ENCODE peak calls at places on chromosome 2, in seven cellular contexts. U is H9, N is left ventricle myocardium inferior, G is Peyer's patch, K is IMR-90, C is OCI-LY7, E is epithelial cell of proximal tubule. P is an unnamed sample.

GRCh38 chr2:127428057-127428814 is 10.0 kb downstream of the PROC start:
- DNase-seq in E (no peak), N (no peak), C (no peak), U (no peak), K (no peak), G (peak), P (no peak)

GRCh38 chr2:23430263-23430662 is 45.3 kb downstream of the KLHL29 start:
- DNase-seq in C (no peak), G (no peak), E (no peak), U (peak), N (no peak), K (peak), P (no peak)

GRCh38 chr2:111117666-111118454 is 2.9 kb upstream of the BCL2L11 start:
- DNase-seq in G (peak), N (peak), E (no peak), C (no peak), K (peak), U (peak), P (no peak)

GRCh38 chr2:17620280-17620679 is 79.8 kb downstream of the VSNL1 start:
- DNase-seq in C (no peak), U (peak), N (peak), E (no peak), K (peak), G (no peak), P (no peak)

GRCh38 chr2:240629419-240629967 is 4.2 kb downstream of the GPR35 start:
- DNase-seq in C (no peak), K (no peak), E (no peak), G (no peak), U (peak), N (no peak), P (peak)

GRCh38 chr2:224025874-224026273 is 13.2 kb downstream of the SERPINE2 start:
- DNase-seq in C (peak), G (peak), U (no peak), E (no peak), N (no peak), K (no peak), P (peak)

GRCh38 chr2:30656079-30656478 is 151.2 kb downstream of the CAPN13 start:
- DNase-seq in K (peak), G (no peak), C (no peak), N (no peak), U (no peak), E (no peak), P (no peak)

GRCh38 chr2:169260246-169260645 is 102.1 kb downstream of the LRP2 start:
- DNase-seq in G (no peak), K (no peak), E (no peak), U (peak), C (no peak), N (no peak), P (no peak)

GRCh38 chr2:224146356-224147160 is 107.5 kb upstream of the SERPINE2 start:
- DNase-seq in N (no peak), C (no peak), E (no peak), K (no peak), U (no peak), G (peak), P (no peak)

GRCh38 chr2:148974126-148974525 is 64.4 kb upstream of the LYPD6B start:
- DNase-seq in G (no peak), K (no peak), N (no peak), C (no peak), E (no peak), U (no peak), P (no peak)

GRCh38 chr2:189581354-189582139 is 961 bp upstream of the SLC40A1 start:
- DNase-seq in C (no peak), G (peak), N (peak), U (peak), K (no peak), E (no peak), P (no peak)

GRCh38 chr2:102106133-102106556 is 36.4 kb upstream of the IL1R1 start:
- DNase-seq in E (peak), U (no peak), G (no peak), N (no peak), C (no peak), K (peak), P (no peak)

GRCh38 chr2:156649596-156649995 is 213.4 kb downstream of the GPD2 start:
- DNase-seq in K (no peak), E (no peak), G (no peak), U (no peak), C (no peak), N (peak), P (no peak)

GRCh38 chr2:207008105-207008990 is 69.0 kb downstream of the CPO start:
- DNase-seq in E (no peak), G (no peak), K (peak), U (peak), N (no peak), C (no peak), P (no peak)

GRCh38 chr2:38266382-38267051 is 110.6 kb downstream of the ATL2 start:
- DNase-seq in E (no peak), C (no peak), U (no peak), K (no peak), N (no peak), G (no peak), P (no peak)

GRCh38 chr2:7736646-7737305 is 819.6 kb downstream of the RNF144A start:
- DNase-seq in C (peak), K (peak), U (no peak), E (peak), N (no peak), G (no peak), P (no peak)

GRCh38 chr2:54574107-54574859 is 118.2 kb downstream of the SPTBN1 start:
- DNase-seq in N (no peak), K (peak), G (peak), U (no peak), E (no peak), C (peak), P (peak)

GRCh38 chr2:224764565-224765236 is 48.5 kb upstream of the CCDC195 start:
- DNase-seq in N (no peak), K (no peak), E (no peak), C (peak), G (no peak), U (no peak), P (no peak)

GRCh38 chr2:143034292-143035074 is 94.7 kb upstream of the ARHGAP15 start:
- DNase-seq in K (peak), E (peak), N (no peak), U (no peak), C (peak), G (peak), P (peak)

GRCh38 chr2:71560286-71561011 is 107.1 kb downstream of the DYSF start:
- DNase-seq in C (no peak), E (no peak), N (no peak), U (no peak), K (no peak), G (no peak), P (no peak)

GRCh38 chr2:237590272-237591020 is at the start of gene RAB17:
- DNase-seq in K (peak), C (no peak), G (peak), U (peak), E (peak), N (no peak), P (no peak)

GRCh38 chr2:120958623-120959366 is 223.1 kb downstream of the GLI2 start:
- DNase-seq in N (no peak), G (no peak), C (peak), U (peak), E (no peak), K (no peak), P (no peak)

GRCh38 chr2:53021285-53021684 is 746.3 kb upstream of the CHAC2 start:
- DNase-seq in C (no peak), K (peak), G (no peak), E (no peak), N (no peak), U (no peak), P (no peak)

GRCh38 chr2:176817061-176817565 is 395.5 kb upstream of the HNRNPA3 start:
- DNase-seq in C (peak), G (no peak), U (peak), E (no peak), K (no peak), N (no peak), P (no peak)

GRCh38 chr2:61177727-61178549 is 15.9 kb downstream of the C2orf74 start:
- DNase-seq in U (peak), N (peak), C (peak), K (peak), G (peak), E (no peak), P (peak)

GRCh38 chr2:166382-166781 is 97.5 kb downstream of the SH3YL1 start:
- DNase-seq in U (no peak), C (no peak), G (no peak), E (no peak), N (no peak), K (no peak), P (peak)

GRCh38 chr2:118748245-118748885 is 99.1 kb downstream of the EN1 start:
- DNase-seq in G (no peak), E (no peak), N (no peak), U (no peak), K (no peak), C (no peak), P (no peak)

GRCh38 chr2:80001704-80002103 is 302.8 kb downstream of the LRRTM1 start:
- DNase-seq in N (no peak), U (no peak), C (no peak), K (peak), G (no peak), E (no peak), P (no peak)

GRCh38 chr2:66541646-66542045 is 106.7 kb downstream of the MEIS1 start:
- DNase-seq in C (no peak), K (no peak), E (no peak), G (no peak), N (no peak), U (no peak), P (no peak)

GRCh38 chr2:7943446-7943845 is 738.4 kb upstream of the ID2 start:
- DNase-seq in E (no peak), U (no peak), C (no peak), G (no peak), K (no peak), N (no peak), P (no peak)

GRCh38 chr2:240519396-240520142 is 38.2 kb downstream of the ANKMY1 start:
- DNase-seq in C (no peak), N (no peak), E (no peak), K (peak), G (no peak), U (no peak), P (no peak)

GRCh38 chr2:9258953-9259399 is 52.4 kb downstream of the ASAP2 start:
- DNase-seq in U (no peak), N (peak), E (no peak), C (no peak), K (no peak), G (no peak), P (no peak)

GRCh38 chr2:51158236-51158635 is 126.3 kb upstream of the NRXN1 start:
- DNase-seq in C (no peak), E (no peak), N (no peak), K (no peak), G (no peak), U (no peak), P (no peak)

GRCh38 chr2:147525724-147526489 is 318.9 kb upstream of the ACVR2A start:
- DNase-seq in N (no peak), G (no peak), U (no peak), K (no peak), E (no peak), C (no peak), P (no peak)

GRCh38 chr2:188746727-188747126 is 227.4 kb upstream of the COL3A1 start:
- DNase-seq in U (no peak), K (peak), E (no peak), C (no peak), G (no peak), N (no peak), P (no peak)

GRCh38 chr2:230269715-230270114 is 44.2 kb downstream of the SP140 start:
- DNase-seq in N (no peak), E (no peak), C (no peak), K (no peak), U (no peak), G (peak), P (no peak)

GRCh38 chr2:100744589-100744988 is 75.3 kb upstream of the NPAS2 start:
- DNase-seq in G (peak), U (no peak), K (peak), N (no peak), E (no peak), C (no peak), P (no peak)

GRCh38 chr2:100741880-100742814 is 77.8 kb upstream of the NPAS2 start:
- DNase-seq in C (no peak), U (no peak), G (no peak), E (no peak), K (peak), N (no peak), P (no peak)

GRCh38 chr2:100744184-100744583 is 75.8 kb upstream of the NPAS2 start:
- DNase-seq in N (no peak), G (no peak), K (no peak), E (no peak), C (no peak), U (no peak), P (no peak)

GRCh38 chr2:100745630-100746029 is 74.3 kb upstream of the NPAS2 start:
- DNase-seq in U (no peak), G (no peak), K (no peak), N (no peak), E (no peak), C (no peak), P (no peak)

GRCh38 chr2:100742884-100743283 is 77.1 kb upstream of the NPAS2 start:
- DNase-seq in C (no peak), U (no peak), E (no peak), N (no peak), K (peak), G (no peak), P (no peak)
- TF ChIP-seq CTCF in C (no peak), U (no peak), E (no peak), N (no peak), K (no peak), G (no peak), P (no peak)

GRCh38 chr2:68799615-68800400 is 65.2 kb downstream of the ARHGAP25 start:
- DNase-seq in C (no peak), U (no peak), N (no peak), E (no peak), K (no peak), G (no peak), P (no peak)

GRCh38 chr2:68798574-68798973 is 64.0 kb downstream of the ARHGAP25 start:
- DNase-seq in E (no peak), G (no peak), N (no peak), K (no peak), C (no peak), U (no peak), P (no peak)

GRCh38 chr2:68800517-68800916 is 65.9 kb downstream of the ARHGAP25 start:
- DNase-seq in G (no peak), U (no peak), N (no peak), E (no peak), C (no peak), K (no peak), P (no peak)

GRCh38 chr2:68796306-68796905 is 61.8 kb downstream of the ARHGAP25 start:
- DNase-seq in U (no peak), E (no peak), K (peak), C (peak), G (no peak), N (no peak), P (no peak)

GRCh38 chr2:68799138-68799537 is 64.5 kb downstream of the ARHGAP25 start:
- DNase-seq in U (no peak), N (no peak), G (no peak), E (no peak), K (no peak), C (no peak), P (no peak)
- TF ChIP-seq CTCF in U (no peak), N (no peak), G (no peak), E (no peak), K (no peak), C (no peak), P (no peak)

GRCh38 chr2:108855194-108855593 is 68.6 kb downstream of the CCDC138 start:
- DNase-seq in U (no peak), C (peak), K (peak), N (no peak), E (no peak), G (no peak), P (no peak)
- TF ChIP-seq CTCF in U (no peak), C (peak), K (peak), N (peak), E (peak), G (peak), P (no peak)

DNA sequence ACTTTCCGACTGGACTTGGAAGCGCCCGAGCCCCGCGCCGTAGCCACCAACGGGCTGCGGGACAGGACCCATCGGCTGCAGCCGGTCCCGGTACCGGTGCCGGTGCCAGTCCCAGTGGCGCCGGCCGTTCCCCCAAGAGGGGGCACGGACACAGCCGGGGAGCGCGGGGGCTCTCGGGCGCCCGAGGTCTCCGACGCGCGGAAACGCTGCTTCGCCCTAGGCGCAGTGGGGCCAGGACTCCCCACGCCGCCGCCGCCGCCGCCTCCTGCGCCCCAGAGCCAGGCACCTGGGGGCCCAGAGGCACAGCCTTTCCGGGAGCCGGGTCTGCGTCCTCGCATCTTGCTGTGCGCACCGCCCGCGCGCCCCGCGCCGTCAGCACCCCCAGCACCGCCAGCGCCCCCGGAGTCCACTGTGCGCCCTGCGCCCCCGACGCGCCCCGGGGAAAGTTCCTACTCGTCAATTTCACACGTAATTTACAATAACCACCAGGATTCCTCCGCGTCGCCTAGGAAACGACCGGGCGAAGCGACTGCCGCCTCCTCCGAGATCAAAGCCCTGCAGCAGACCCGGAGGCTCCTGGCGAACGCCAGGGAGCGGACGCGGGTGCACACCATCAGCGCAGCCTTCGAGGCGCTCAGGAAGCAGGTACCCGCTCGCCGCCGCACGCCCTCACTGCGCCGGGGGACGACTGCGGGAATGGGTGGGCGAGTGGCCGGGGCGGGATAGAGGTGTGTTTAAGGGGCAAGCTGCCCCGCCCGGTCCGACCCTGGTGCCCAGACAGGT is 713 bp downstream of the ATOH8 start:
- DNase-seq in C (no peak), U (peak), G (peak), E (no peak), K (peak), N (peak), P (peak)
- TF ChIP-seq CTCF in C (peak), U (no peak), G (no peak), E (no peak), K (no peak), N (peak), P (no peak)

GRCh38 chr2:171459498-171459897 is 25.5 kb downstream of the DCAF17 start:
- DNase-seq in G (no peak), C (no peak), K (no peak), E (no peak), N (no peak), U (no peak), P (no peak)

DNA sequence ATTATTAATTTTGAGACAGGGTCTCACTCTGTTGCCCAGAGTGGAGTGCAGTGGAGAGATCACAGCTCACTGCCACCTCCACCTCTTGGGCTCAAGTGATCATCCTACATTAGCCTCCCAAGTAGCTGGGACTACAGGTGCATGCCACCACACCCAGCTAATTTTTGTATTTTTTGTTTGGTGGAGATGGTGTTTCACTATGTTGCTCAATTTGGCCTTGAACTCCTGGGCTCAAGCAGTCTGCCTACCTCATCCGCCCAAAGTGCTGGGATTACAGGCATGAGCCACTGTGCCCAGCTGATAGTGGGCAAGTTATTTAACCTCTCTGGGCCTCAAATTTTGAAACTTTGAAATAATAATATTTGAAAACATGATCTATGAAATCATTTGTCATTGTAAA is 26.5 kb downstream of the DCAF17 start:
- DNase-seq in K (no peak), E (no peak), U (no peak), C (no peak), N (no peak), G (no peak), P (no peak)
- TF ChIP-seq CTCF in K (no peak), E (no peak), U (no peak), C (no peak), N (no peak), G (no peak), P (no peak)

DNA sequence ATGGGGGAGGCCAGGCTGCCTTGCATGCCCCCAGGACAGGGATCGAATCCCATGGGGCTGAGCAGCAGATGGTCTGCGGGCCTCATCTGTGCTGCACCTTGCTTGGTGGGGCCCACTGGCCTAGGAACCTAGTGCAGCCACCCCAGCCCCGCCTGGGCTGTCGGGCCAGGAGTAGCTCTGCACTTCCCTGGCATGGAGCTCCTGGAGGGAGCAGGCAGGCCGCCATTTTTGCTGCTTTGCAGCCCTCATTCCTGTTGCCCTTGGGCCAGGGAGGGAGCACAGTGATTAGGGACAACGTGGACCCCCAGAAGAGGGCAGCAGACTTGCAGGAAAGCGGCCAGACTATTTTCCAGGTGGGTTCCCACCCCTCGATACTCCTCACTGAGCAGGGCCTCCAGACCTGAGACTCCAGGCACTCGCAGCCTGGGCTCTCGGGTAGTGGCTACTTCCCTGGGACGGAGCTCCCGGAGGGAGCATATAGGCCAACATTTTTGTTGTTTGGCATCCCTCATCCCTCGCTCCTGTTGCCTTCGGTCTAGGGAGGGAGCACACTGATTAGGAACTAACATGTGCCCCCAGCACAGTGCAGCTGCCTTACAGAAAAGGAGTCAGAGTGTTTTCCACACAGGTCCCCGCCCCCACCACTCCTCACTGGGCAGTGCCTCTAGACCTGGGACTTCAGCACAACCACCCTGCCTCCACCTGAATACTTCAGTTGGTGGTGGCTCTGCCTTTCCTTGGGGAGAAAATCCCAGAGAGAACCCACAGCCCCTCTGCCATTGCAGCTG is 99.5 kb downstream of the MAIP1 start:
- DNase-seq in K (no peak), G (no peak), E (no peak), N (no peak), U (peak), C (no peak), P (no peak)
- TF ChIP-seq CTCF in K (peak), G (no peak), E (peak), N (no peak), U (peak), C (peak), P (no peak)

GRCh38 chr2:128734521-128735295 is 416.0 kb upstream of the HS6ST1 start:
- DNase-seq in E (no peak), C (peak), K (peak), G (no peak), U (peak), N (no peak), P (no peak)
- TF ChIP-seq CTCF in E (no peak), C (peak), K (no peak), G (no peak), U (peak), N (no peak), P (no peak)

GRCh38 chr2:62296833-62297641 is 101.1 kb downstream of the B3GNT2 start:
- DNase-seq in G (no peak), K (no peak), E (no peak), U (no peak), N (no peak), C (no peak), P (no peak)

GRCh38 chr2:62300925-62301324 is 105.0 kb downstream of the B3GNT2 start:
- DNase-seq in C (no peak), N (no peak), U (no peak), E (no peak), K (peak), G (no peak), P (no peak)

GRCh38 chr2:62293490-62294212 is 97.7 kb downstream of the B3GNT2 start:
- DNase-seq in G (peak), U (peak), E (peak), N (peak), K (no peak), C (peak), P (no peak)

GRCh38 chr2:62296034-62296832 is 100.3 kb downstream of the B3GNT2 start:
- DNase-seq in U (no peak), C (no peak), G (no peak), N (no peak), E (no peak), K (no peak), P (no peak)

GRCh38 chr2:62297642-62298010 is 101.7 kb downstream of the B3GNT2 start:
- DNase-seq in U (peak), N (no peak), K (no peak), C (no peak), E (no peak), G (no peak), P (no peak)
- TF ChIP-seq CTCF in U (peak), N (no peak), K (peak), C (peak), E (peak), G (no peak), P (no peak)